ENCODE peak calls at places on chromosome 14, in ten cellular contexts. One of them, this sample, is unnamed.
A peak's percentile ranks its signal among the peaks of the same experiment; 100 is the strongest.

GRCh38 chr14:103141117-103141796 is 18.0 kb downstream of the TNFAIP2 start:
- DNase-seq in stimulated activated naive CD4-positive, alpha-beta T cell treated with Interleukin-2 at 50 U/mL for 16 hours: no peak
- DNase-seq in cardiac muscle cell: peak; percentile 63
- DNase-seq in Calu3: peak; percentile 66
- DNase-seq in EH: peak; percentile 41
- DNase-seq in NCI-H1092 treated with DMSO at 0.1 percent for 48 hours: peak; percentile 36
- DNase-seq in T47D: peak; percentile 89
- DNase-seq in stimulated activated CD4-positive, alpha-beta T cell treated with anti-CD3 and anti-CD28 coated beads, Interleukin-1b, Interleukin-23, amount 100 ng/mL, for 24 hours: no peak
- DNase-seq in AG04450: no peak
- DNase-seq in CMK: no peak
- DNase-seq in this sample: peak; percentile 74

GRCh38 chr14:79831198-79831890 is 380.0 kb downstream of the DIO2 start:
- DNase-seq in CMK: no peak
- DNase-seq in NCI-H1092 treated with DMSO at 0.1 percent for 48 hours: no peak
- DNase-seq in T47D: no peak
- DNase-seq in stimulated activated CD4-positive, alpha-beta T cell treated with anti-CD3 and anti-CD28 coated beads, Interleukin-1b, Interleukin-23, amount 100 ng/mL, for 24 hours: no peak
- DNase-seq in Calu3: no peak
- DNase-seq in EH: peak; percentile 75
- DNase-seq in AG04450: peak; percentile 43
- DNase-seq in cardiac muscle cell: peak; percentile 42
- DNase-seq in stimulated activated naive CD4-positive, alpha-beta T cell treated with Interleukin-2 at 50 U/mL for 16 hours: no peak
- DNase-seq in this sample: no peak

GRCh38 chr14:96418075-96418474 is 26.1 kb downstream of the AK7 start:
- DNase-seq in AG04450: no peak
- DNase-seq in CMK: no peak
- DNase-seq in cardiac muscle cell: no peak
- DNase-seq in stimulated activated CD4-positive, alpha-beta T cell treated with anti-CD3 and anti-CD28 coated beads, Interleukin-1b, Interleukin-23, amount 100 ng/mL, for 24 hours: no peak
- DNase-seq in stimulated activated naive CD4-positive, alpha-beta T cell treated with Interleukin-2 at 50 U/mL for 16 hours: no peak
- DNase-seq in Calu3: no peak
- DNase-seq in NCI-H1092 treated with DMSO at 0.1 percent for 48 hours: no peak
- DNase-seq in EH: no peak
- DNase-seq in T47D: no peak
- DNase-seq in this sample: no peak

GRCh38 chr14:100042328-100042727 is 22.9 kb upstream of the EVL start:
- DNase-seq in AG04450: no peak
- DNase-seq in stimulated activated CD4-positive, alpha-beta T cell treated with anti-CD3 and anti-CD28 coated beads, Interleukin-1b, Interleukin-23, amount 100 ng/mL, for 24 hours: no peak
- DNase-seq in stimulated activated naive CD4-positive, alpha-beta T cell treated with Interleukin-2 at 50 U/mL for 16 hours: no peak
- DNase-seq in cardiac muscle cell: peak; percentile 59
- DNase-seq in EH: no peak
- DNase-seq in Calu3: no peak
- DNase-seq in CMK: no peak
- DNase-seq in T47D: no peak
- DNase-seq in NCI-H1092 treated with DMSO at 0.1 percent for 48 hours: no peak
- DNase-seq in this sample: no peak

GRCh38 chr14:92783813-92784431 is 10.2 kb upstream of the GOLGA5 start:
- DNase-seq in cardiac muscle cell: peak; percentile 79
- DNase-seq in AG04450: peak; percentile 30
- DNase-seq in CMK: no peak
- DNase-seq in NCI-H1092 treated with DMSO at 0.1 percent for 48 hours: peak; percentile 83
- DNase-seq in stimulated activated naive CD4-positive, alpha-beta T cell treated with Interleukin-2 at 50 U/mL for 16 hours: peak; percentile 2
- DNase-seq in EH: peak; percentile 76
- DNase-seq in T47D: peak; percentile 53
- DNase-seq in stimulated activated CD4-positive, alpha-beta T cell treated with anti-CD3 and anti-CD28 coated beads, Interleukin-1b, Interleukin-23, amount 100 ng/mL, for 24 hours: no peak
- DNase-seq in Calu3: peak; percentile 45
- DNase-seq in this sample: peak; percentile 32

GRCh38 chr14:74739293-74740030 is 23.7 kb upstream of the YLPM1 start:
- DNase-seq in cardiac muscle cell: no peak
- DNase-seq in stimulated activated CD4-positive, alpha-beta T cell treated with anti-CD3 and anti-CD28 coated beads, Interleukin-1b, Interleukin-23, amount 100 ng/mL, for 24 hours: no peak
- DNase-seq in T47D: no peak
- DNase-seq in NCI-H1092 treated with DMSO at 0.1 percent for 48 hours: no peak
- DNase-seq in stimulated activated naive CD4-positive, alpha-beta T cell treated with Interleukin-2 at 50 U/mL for 16 hours: no peak
- DNase-seq in CMK: no peak
- DNase-seq in AG04450: no peak
- DNase-seq in EH: no peak
- DNase-seq in Calu3: no peak
- DNase-seq in this sample: no peak

GRCh38 chr14:105944632-105945610 is 418.5 kb downstream of the TMEM121 start:
- DNase-seq in T47D: peak; percentile 69
- DNase-seq in stimulated activated naive CD4-positive, alpha-beta T cell treated with Interleukin-2 at 50 U/mL for 16 hours: peak; percentile 75
- DNase-seq in CMK: no peak
- DNase-seq in EH: no peak
- DNase-seq in stimulated activated CD4-positive, alpha-beta T cell treated with anti-CD3 and anti-CD28 coated beads, Interleukin-1b, Interleukin-23, amount 100 ng/mL, for 24 hours: peak; percentile 64
- DNase-seq in cardiac muscle cell: no peak
- DNase-seq in NCI-H1092 treated with DMSO at 0.1 percent for 48 hours: peak; percentile 74
- DNase-seq in Calu3: peak; percentile 85
- DNase-seq in AG04450: no peak
- DNase-seq in this sample: no peak

GRCh38 chr14:34409721-34410120 is 52.3 kb downstream of the SPTSSA start:
- DNase-seq in CMK: no peak
- DNase-seq in stimulated activated naive CD4-positive, alpha-beta T cell treated with Interleukin-2 at 50 U/mL for 16 hours: no peak
- DNase-seq in T47D: no peak
- DNase-seq in cardiac muscle cell: no peak
- DNase-seq in NCI-H1092 treated with DMSO at 0.1 percent for 48 hours: no peak
- DNase-seq in Calu3: no peak
- DNase-seq in EH: no peak
- DNase-seq in stimulated activated CD4-positive, alpha-beta T cell treated with anti-CD3 and anti-CD28 coated beads, Interleukin-1b, Interleukin-23, amount 100 ng/mL, for 24 hours: no peak
- DNase-seq in AG04450: no peak
- DNase-seq in this sample: no peak

GRCh38 chr14:50362791-50363733 is 33.6 kb downstream of the CDKL1 start:
- DNase-seq in AG04450: no peak
- DNase-seq in NCI-H1092 treated with DMSO at 0.1 percent for 48 hours: no peak
- DNase-seq in T47D: no peak
- DNase-seq in EH: peak; percentile 49
- DNase-seq in stimulated activated naive CD4-positive, alpha-beta T cell treated with Interleukin-2 at 50 U/mL for 16 hours: no peak
- DNase-seq in CMK: no peak
- DNase-seq in stimulated activated CD4-positive, alpha-beta T cell treated with anti-CD3 and anti-CD28 coated beads, Interleukin-1b, Interleukin-23, amount 100 ng/mL, for 24 hours: no peak
- DNase-seq in cardiac muscle cell: peak; percentile 16
- DNase-seq in Calu3: no peak
- DNase-seq in this sample: no peak

GRCh38 chr14:32472512-32473472 is 143.7 kb downstream of the AKAP6 start:
- DNase-seq in CMK: no peak
- DNase-seq in AG04450: peak; percentile 52
- DNase-seq in stimulated activated naive CD4-positive, alpha-beta T cell treated with Interleukin-2 at 50 U/mL for 16 hours: no peak
- DNase-seq in stimulated activated CD4-positive, alpha-beta T cell treated with anti-CD3 and anti-CD28 coated beads, Interleukin-1b, Interleukin-23, amount 100 ng/mL, for 24 hours: no peak
- DNase-seq in NCI-H1092 treated with DMSO at 0.1 percent for 48 hours: peak; percentile 70
- DNase-seq in Calu3: no peak
- DNase-seq in cardiac muscle cell: peak; percentile 77
- DNase-seq in EH: peak; percentile 91
- DNase-seq in T47D: no peak
- DNase-seq in this sample: no peak

GRCh38 chr14:99737451-99737951 is 53.4 kb downstream of the CYP46A1 start:
- DNase-seq in stimulated activated naive CD4-positive, alpha-beta T cell treated with Interleukin-2 at 50 U/mL for 16 hours: no peak
- DNase-seq in CMK: no peak
- DNase-seq in EH: peak; percentile 35
- DNase-seq in stimulated activated CD4-positive, alpha-beta T cell treated with anti-CD3 and anti-CD28 coated beads, Interleukin-1b, Interleukin-23, amount 100 ng/mL, for 24 hours: no peak
- DNase-seq in AG04450: no peak
- DNase-seq in NCI-H1092 treated with DMSO at 0.1 percent for 48 hours: no peak
- DNase-seq in Calu3: peak; percentile 73
- DNase-seq in T47D: peak; percentile 64
- DNase-seq in cardiac muscle cell: no peak
- DNase-seq in this sample: no peak